ENCODE peak calls at places on chromosomes 16 and 17, in seven cellular contexts. E is effector memory CD4-positive, alpha-beta T cell; X is M059J; T is activated CD8-positive, alpha-beta T cell treated with anti-CD3 and anti-CD28 coated beads for 36 hours; P is activated naive CD4-positive, alpha-beta T cell; G is activated B cell treated with CpG ODN at 0.5 μM for 24 hours; H is heart left ventricle. R is an unnamed sample.

GRCh38 chr17:82648761-82649474 is 674 bp upstream of the WDR45B start:
- DNase-seq in X (peak; percentile 15), T (peak; percentile 56), H (peak; percentile 67), G (peak; percentile 53), P (no peak), E (no peak), R (peak; percentile 46)

GRCh38 chr17:7560172-7561027 is 1.3 kb upstream of the SENP3 start:
- DNase-seq in T (peak; percentile 80), E (no peak), P (peak; percentile 29), X (no peak), H (peak; percentile 75), G (peak; percentile 61), R (peak; percentile 41)

GRCh38 chr16:30063893-30064745 is 1.4 kb upstream of the ALDOA start:
- DNase-seq in E (peak; percentile 41), P (peak; percentile 61), G (peak; percentile 56), H (peak; percentile 91), X (peak; percentile 41), T (peak; percentile 87), R (peak; percentile 89)

GRCh38 chr17:13474073-13474800 is 127.5 kb downstream of the HS3ST3A1 start:
- DNase-seq in H (no peak), P (no peak), T (no peak), X (peak; percentile 58), E (no peak), G (no peak), R (no peak)

GRCh38 chr17:28716740-28717577 is 709 bp downstream of the RAB34 start:
- DNase-seq in H (peak; percentile 43), T (no peak), G (no peak), E (no peak), X (no peak), P (no peak), R (no peak)

GRCh38 chr17:21689604-21690003 is 2.7 kb upstream of the KCNJ18 start:
- DNase-seq in P (no peak), E (no peak), G (no peak), T (no peak), X (peak; percentile 94), H (peak; percentile 66), R (no peak)

GRCh38 chr16:23835390-23836077 is at the start of gene PRKCB:
- DNase-seq in E (peak; percentile 80), X (no peak), T (peak; percentile 94), G (peak; percentile 98), P (peak; percentile 90), H (peak; percentile 73), R (peak; percentile 91)

GRCh38 chr17:36197389-36197708 is 791 bp upstream of the CCL3L1 start:
- DNase-seq in X (no peak), G (no peak), P (no peak), T (no peak), H (no peak), E (no peak), R (no peak)

GRCh38 chr16:17474572-17474971 is 3.8 kb upstream of the XYLT1 start:
- DNase-seq in G (no peak), P (peak; percentile 6), E (no peak), H (no peak), X (peak; percentile 40), T (peak; percentile 25), R (no peak)

GRCh38 chr17:78046923-78047322 is 81.6 kb downstream of the TMC6 start:
- DNase-seq in P (no peak), E (no peak), X (no peak), G (no peak), T (no peak), H (no peak), R (peak; percentile 16)

GRCh38 chr17:67364847-67365761 is 1.3 kb downstream of the PSMD12 start:
- DNase-seq in E (no peak), G (no peak), P (no peak), H (no peak), T (no peak), X (no peak), R (no peak)

GRCh38 chr16:85897384-85897783 is 1.6 kb upstream of the IRF8 start:
- DNase-seq in H (no peak), T (peak; percentile 31), G (no peak), E (no peak), X (no peak), P (no peak), R (no peak)

GRCh38 chr17:31294839-31295488 is 2.1 kb downstream of the OMG start:
- DNase-seq in E (no peak), X (no peak), T (no peak), H (no peak), G (no peak), P (no peak), R (peak; percentile 45)

GRCh38 chr17:10096556-10096955 is 101.8 kb downstream of the GAS7 start:
- DNase-seq in G (no peak), H (no peak), E (no peak), P (no peak), X (no peak), T (no peak), R (no peak)

GRCh38 chr16:2745116-2745890 is 7.1 kb upstream of the SRRM2 start:
- DNase-seq in G (no peak), P (no peak), E (no peak), T (no peak), H (no peak), X (no peak), R (no peak)

GRCh38 chr16:11673091-11674000 is 5.1 kb downstream of the SNN start:
- DNase-seq in E (no peak), G (no peak), H (peak; percentile 42), X (no peak), P (no peak), T (no peak), R (no peak)

GRCh38 chr17:32849879-32850278 is 27.0 kb downstream of the MYO1D start:
- DNase-seq in T (no peak), E (no peak), P (no peak), X (no peak), H (no peak), G (no peak), R (no peak)

GRCh38 chr17:29909604-29910003 is 20.4 kb downstream of the SSH2 start:
- DNase-seq in H (no peak), T (no peak), E (no peak), P (no peak), X (peak; percentile 68), G (no peak), R (no peak)

GRCh38 chr16:79328327-79329162 is 272.0 kb downstream of the MAF start:
- DNase-seq in H (peak; percentile 34), G (no peak), T (no peak), P (no peak), E (no peak), X (no peak), R (no peak)

GRCh38 chr17:44014437-44015172 is at the start of gene TMEM101:
- DNase-seq in X (peak; percentile 88), T (peak; percentile 94), P (peak; percentile 84), H (peak; percentile 92), G (peak; percentile 67), E (peak; percentile 73), R (peak; percentile 95)

GRCh38 chr17:69523252-69523861 is 108.9 kb downstream of the MAP2K6 start:
- DNase-seq in E (no peak), X (peak; percentile 47), G (no peak), P (no peak), T (peak; percentile 28), H (no peak), R (peak; percentile 53)

GRCh38 chr16:82643936-82644630 is 17.3 kb downstream of the CDH13 start:
- DNase-seq in G (no peak), T (no peak), P (no peak), X (peak; percentile 45), H (no peak), E (no peak), R (no peak)

GRCh38 chr16:82460761-82461160 is 166.0 kb upstream of the CDH13 start:
- DNase-seq in X (no peak), P (no peak), T (no peak), E (no peak), H (no peak), G (no peak), R (no peak)

GRCh38 chr16:1723450-1724147 is 17.6 kb downstream of the MAPK8IP3 start:
- DNase-seq in X (peak; percentile 51), G (no peak), H (no peak), T (peak; percentile 60), E (no peak), P (no peak), R (peak; percentile 70)

GRCh38 chr16:12303649-12304048 is 327.1 kb downstream of the SNX29 start:
- DNase-seq in X (no peak), P (no peak), T (no peak), H (no peak), E (no peak), G (no peak), R (peak; percentile 1)

GRCh38 chr16:64406661-64407267 is 715.1 kb downstream of the CDH11 start:
- DNase-seq in P (no peak), G (no peak), H (no peak), T (no peak), E (no peak), X (no peak), R (no peak)

GRCh38 chr17:43401293-43401692 is 2.5 kb downstream of the ARL4D start:
- DNase-seq in T (no peak), P (no peak), X (peak; percentile 97), H (no peak), E (no peak), G (no peak), R (no peak)

GRCh38 chr17:82520041-82520910 is 744 bp downstream of the FOXK2 start:
- DNase-seq in G (peak; percentile 55), E (no peak), T (peak; percentile 51), X (no peak), P (peak; percentile 43), H (no peak), R (peak; percentile 67)

GRCh38 chr16:47375423-47375822 is 85.4 kb downstream of the ITFG1 start:
- DNase-seq in H (no peak), T (no peak), G (no peak), X (peak; percentile 42), E (no peak), P (no peak), R (no peak)

GRCh38 chr17:80942360-80943345 is 49.0 kb upstream of the CHMP6 start:
- DNase-seq in P (no peak), G (no peak), H (peak; percentile 89), E (no peak), X (no peak), T (no peak), R (no peak)

R was measured in OCI-M1.